ENCODE peak calls at places on chromosomes 12 and 14, in four cellular contexts. B is testis, O is PC-3, F is DND-41. C is an unnamed sample.

GRCh38 chr12:109461846-109462766 is 15.0 kb downstream of the KCTD10 start:
- DNase-seq in B (peak; percentile 74), O (peak; percentile 94), F (no peak), C (no peak)

GRCh38 chr12:92943482-92944250 is 14.6 kb upstream of the EEA1 start:
- DNase-seq in B (no peak), O (no peak), F (no peak), C (no peak)

GRCh38 chr12:125143491-125143890 is 78.3 kb downstream of the AACS start:
- DNase-seq in B (no peak), O (no peak), F (no peak), C (no peak)

GRCh38 chr12:121131941-121132341 is 735 bp upstream of the P2RX7 start:
- DNase-seq in B (no peak), O (no peak), F (no peak), C (no peak)

GRCh38 chr14:58738189-58738836 is 100.6 kb downstream of the DACT1 start:
- DNase-seq in B (no peak), O (peak; percentile 99), F (no peak), C (no peak)

GRCh38 chr12:94416613-94417012 is 43.1 kb downstream of the CEP83 start:
- DNase-seq in B (no peak), O (no peak), F (no peak), C (no peak)

GRCh38 chr14:72513994-72514659 is 379.8 kb downstream of the DPF3 start:
- DNase-seq in B (no peak), O (peak; percentile 70), F (no peak), C (no peak)

GRCh38 chr12:104049278-104050257 is at the start of gene GLT8D2:
- DNase-seq in B (peak; percentile 68), O (peak; percentile 61), F (no peak), C (no peak)

GRCh38 chr12:129607293-129607692 is 296.5 kb downstream of the TMEM132D start:
- DNase-seq in B (peak; percentile 37), O (no peak), F (no peak), C (no peak)

GRCh38 chr12:124768462-124769165 is 95.0 kb downstream of the SCARB1 start:
- DNase-seq in B (no peak), O (peak; percentile 41), F (no peak), C (no peak)

GRCh38 chr12:4379410-4379809 is at the start of gene FGF23:
- DNase-seq in B (no peak), O (peak; percentile 10), F (no peak), C (no peak)

GRCh38 chr12:43766291-43766690 is 7.5 kb downstream of the IRAK4 start:
- DNase-seq in B (no peak), O (peak; percentile 8), F (no peak), C (no peak)

GRCh38 chr14:89481167-89481566 is 64.1 kb upstream of the FOXN3 start:
- DNase-seq in B (no peak), O (no peak), F (no peak), C (no peak)

GRCh38 chr12:2804390-2805145 is 7.9 kb upstream of the ITFG2 start:
- DNase-seq in B (peak; percentile 42), O (peak; percentile 15), F (no peak), C (no peak)

GRCh38 chr14:51485733-51486132 is 166.0 kb upstream of the FRMD6 start:
- DNase-seq in B (no peak), O (no peak), F (no peak), C (no peak)
- H3K27ac ChIP-seq in B (no peak overlapping the region), O (no peak overlapping the region), F (no peak overlapping the region), C (no peak overlapping the region)

GRCh38 chr12:110548678-110549077 is 34.4 kb downstream of the PPTC7 start:
- DNase-seq in B (no peak), O (no peak), F (no peak), C (no peak)

GRCh38 chr12:110549716-110550115 is 33.4 kb downstream of the PPTC7 start:
- DNase-seq in B (no peak), O (no peak), F (no peak), C (no peak)

GRCh38 chr12:110547090-110547489 is 36.0 kb downstream of the PPTC7 start:
- DNase-seq in B (no peak), O (no peak), F (no peak), C (no peak)

GRCh38 chr12:110554184-110554583 is 28.9 kb downstream of the PPTC7 start:
- DNase-seq in B (no peak), O (no peak), F (no peak), C (no peak)

GRCh38 chr12:110550981-110551380 is 32.1 kb downstream of the PPTC7 start:
- DNase-seq in B (no peak), O (no peak), F (no peak), C (no peak)
- H3K27ac ChIP-seq in B (no peak overlapping the region), O (no peak overlapping the region), F (no peak overlapping the region), C (no peak overlapping the region)

DNA sequence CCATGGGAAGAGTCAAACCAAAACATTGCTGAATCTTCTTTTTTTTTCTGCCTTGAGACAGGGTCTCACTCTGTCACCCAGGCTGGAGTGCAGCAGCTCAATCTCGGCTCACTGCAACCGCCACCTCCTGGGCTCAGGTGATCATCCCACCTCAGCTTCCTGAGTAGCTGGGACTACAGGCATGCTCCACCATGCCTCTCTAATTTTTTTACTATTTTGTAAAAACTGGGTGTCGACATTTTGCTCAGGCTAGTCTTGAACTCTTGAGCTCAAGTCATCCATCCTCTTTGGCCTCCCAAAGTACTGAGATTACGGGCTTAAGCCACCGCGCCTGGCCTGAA is 1.5 kb upstream of the KRT75 start:
- DNase-seq in B (no peak), O (no peak), F (no peak), C (no peak)
- H3K27ac ChIP-seq in B (no peak overlapping the region), O (peak overlapping the region; percentile 93), F (no peak overlapping the region), C (no peak overlapping the region)

GRCh38 chr12:119180380-119181040 is 1.8 kb downstream of the HSPB8 start:
- DNase-seq in B (peak; percentile 45), O (no peak), F (no peak), C (no peak)

GRCh38 chr12:119183942-119184695 is 5.4 kb downstream of the HSPB8 start:
- DNase-seq in B (peak; percentile 35), O (no peak), F (no peak), C (no peak)

GRCh38 chr12:119182701-119183493 is 4.2 kb downstream of the HSPB8 start:
- DNase-seq in B (no peak), O (no peak), F (no peak), C (no peak)

GRCh38 chr12:119181202-119181601 is 2.5 kb downstream of the HSPB8 start:
- DNase-seq in B (no peak), O (no peak), F (no peak), C (no peak)

GRCh38 chr12:119181944-119182343 is 3.2 kb downstream of the HSPB8 start:
- DNase-seq in B (no peak), O (no peak), F (no peak), C (no peak)
- H3K27ac ChIP-seq in B (no peak overlapping the region), O (no peak overlapping the region), F (no peak overlapping the region), C (no peak overlapping the region)

DNA sequence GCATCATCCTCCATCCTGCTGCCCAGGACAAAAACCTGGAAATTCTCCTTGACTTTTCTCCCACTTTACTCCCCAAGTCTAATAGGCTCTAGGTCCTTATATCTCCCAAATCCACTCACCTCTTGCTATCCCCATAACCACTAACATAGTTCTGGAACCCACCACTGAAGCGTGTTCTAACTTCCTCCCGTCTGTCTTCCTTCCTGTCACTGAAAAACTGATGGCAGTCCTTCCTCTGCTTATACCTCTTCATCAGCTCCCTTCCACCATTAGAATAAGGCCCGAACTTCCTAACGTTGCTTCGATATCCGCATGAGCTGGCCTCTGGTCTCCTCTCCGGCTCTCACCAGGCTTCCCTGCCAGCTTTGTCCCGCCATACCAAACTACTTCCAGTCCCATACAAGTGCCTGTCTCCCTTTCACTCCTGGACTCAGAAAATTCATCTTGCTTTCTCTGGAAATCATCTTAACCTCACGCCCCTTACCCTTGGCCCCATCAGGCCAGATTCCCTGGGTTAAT is 63.0 kb upstream of the BCL2L14 start:
- DNase-seq in B (no peak), O (no peak), F (no peak), C (no peak)
- H3K27ac ChIP-seq in B (no peak overlapping the region), O (peak overlapping the region; percentile 83), F (peak overlapping the region; percentile 11), C (no peak overlapping the region)

GRCh38 chr14:54712371-54712998 is 145.6 kb downstream of the SAMD4A start:
- DNase-seq in B (peak; percentile 25), O (peak; percentile 62), F (no peak), C (no peak)
- H3K27ac ChIP-seq in B (peak overlapping the region; percentile 42), O (no peak overlapping the region), F (no peak overlapping the region), C (no peak overlapping the region)